ENCODE peak calls at places on chromosome 22, in eight cellular contexts. W is mesendoderm; M is thoracic aorta; E is fibroblast of lung; I is CD8-positive, alpha-beta memory T cell; F is gastrocnemius medialis; K is neuronal stem cell; J is CD8-positive, alpha-beta T cell. R is an unnamed sample.

GRCh38 chr22:44192098-44192810 is 11.5 kb downstream of the PARVG start:
- DNase-seq in W (peak; percentile 46), M (no peak), E (peak; percentile 7), I (peak; percentile 60), F (no peak), K (no peak), J (peak; percentile 47), R (peak; percentile 72)

GRCh38 chr22:49534386-49534785 is 293.3 kb downstream of the BRD1 start:
- DNase-seq in W (no peak), M (no peak), E (no peak), I (no peak), F (peak; percentile 32), K (no peak), J (no peak), R (no peak)

GRCh38 chr22:36175892-36176291 is 15.3 kb upstream of the APOL3 start:
- DNase-seq in W (no peak), M (no peak), E (no peak), I (no peak), F (no peak), K (no peak), J (no peak), R (no peak)

GRCh38 chr22:31577711-31578110 is 81.4 kb downstream of the SFI1 start:
- DNase-seq in W (no peak), M (no peak), E (no peak), I (no peak), F (no peak), K (no peak), J (no peak), R (no peak)

GRCh38 chr22:48823941-48824340 is 1003.7 kb downstream of the BRD1 start:
- DNase-seq in W (no peak), M (no peak), E (no peak), I (no peak), F (no peak), K (no peak), J (no peak), R (no peak)

GRCh38 chr22:45424241-45424731 is 10.8 kb downstream of the RIBC2 start:
- DNase-seq in W (no peak), M (no peak), E (no peak), I (no peak), F (peak; percentile 20), K (no peak), J (no peak), R (peak; percentile 86)

GRCh38 chr22:46969961-46970360 is 207.5 kb downstream of the TBC1D22A start:
- DNase-seq in W (peak; percentile 20), M (no peak), E (no peak), I (peak; percentile 23), F (no peak), K (no peak), J (no peak), R (no peak)

GRCh38 chr22:47372111-47372581 is 609.7 kb downstream of the TBC1D22A start:
- DNase-seq in W (no peak), M (no peak), E (no peak), I (no peak), F (no peak), K (no peak), J (no peak), R (peak; percentile 41)

GRCh38 chr22:43796567-43796966 is 15.5 kb downstream of the EFCAB6 start:
- DNase-seq in W (peak; percentile 54), M (no peak), E (peak; percentile 72), I (no peak), F (no peak), K (peak; percentile 18), J (no peak), R (no peak)

GRCh38 chr22:43820671-43821305 is 8.7 kb upstream of the EFCAB6 start:
- DNase-seq in W (no peak), M (no peak), E (no peak), I (no peak), F (no peak), K (no peak), J (no peak), R (peak; percentile 45)

GRCh38 chr22:36258750-36259619 is 6.1 kb downstream of the APOL1 start:
- DNase-seq in W (peak; percentile 84), M (no peak), E (peak; percentile 63), I (no peak), F (no peak), K (peak; percentile 74), J (no peak), R (peak; percentile 71)

DNA sequence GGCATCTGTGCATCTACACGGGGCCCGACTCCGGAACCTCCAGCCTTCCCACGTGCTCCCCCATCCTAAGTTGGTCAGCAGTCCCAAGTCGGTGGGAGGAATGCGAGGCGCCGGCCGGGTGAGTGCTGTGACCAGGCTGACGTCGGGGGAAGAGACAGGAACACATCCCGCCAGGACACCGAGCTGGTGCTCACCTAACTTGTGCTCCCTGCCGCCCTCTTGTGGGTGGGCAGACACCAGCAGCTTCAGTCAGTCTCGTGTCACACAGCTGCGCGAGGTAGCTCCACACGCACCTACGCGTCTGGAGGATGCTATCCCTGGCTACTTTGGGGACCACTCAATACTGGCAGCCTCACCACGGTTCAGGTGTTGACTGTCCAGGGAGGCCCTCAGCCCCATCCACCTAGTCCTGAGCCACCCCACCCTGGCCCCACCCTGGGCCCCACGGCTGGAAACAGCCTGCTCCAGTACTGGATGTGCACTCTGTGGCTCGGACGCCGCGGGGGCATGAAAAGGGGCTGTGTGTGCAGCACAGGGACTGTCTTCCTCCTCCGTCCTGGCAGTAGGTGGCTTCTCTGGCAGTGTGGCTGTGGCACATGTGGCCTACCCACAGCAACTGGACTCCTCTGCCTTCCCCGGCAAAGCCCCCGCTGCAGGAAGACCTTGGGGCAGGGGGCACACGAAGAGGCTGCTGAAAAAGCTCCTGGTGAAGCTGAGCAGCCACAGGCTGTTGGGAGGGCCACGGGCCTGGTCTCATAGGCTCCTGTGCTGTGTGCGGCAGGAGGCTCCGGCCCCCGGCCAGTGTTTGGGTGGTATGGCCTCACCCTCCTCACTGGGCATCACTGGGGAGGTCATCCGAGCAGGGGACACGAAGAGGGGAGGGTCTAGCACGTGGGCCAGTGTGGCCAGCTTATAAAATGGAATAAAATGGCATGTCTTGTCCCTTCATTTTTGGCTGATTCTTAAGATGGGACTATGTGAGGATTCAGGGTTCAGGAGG is 11.2 kb upstream of the BID start:
- DNase-seq in W (peak; percentile 89), M (no peak), E (peak; percentile 22), I (peak; percentile 80), F (peak; percentile 63), K (no peak), J (peak; percentile 79), R (peak; percentile 80)
- H3K4me1 ChIP-seq in W (no peaks in the 10 kb centered on the region), M (peaks cover 7% of the 10 kb centered on the region), E (peaks cover 3% of the 10 kb centered on the region), I (peaks cover 21% of the 10 kb centered on the region), F (peaks cover 22% of the 10 kb centered on the region), K (peaks cover 12% of the 10 kb centered on the region), J (peaks cover 21% of the 10 kb centered on the region), R (peaks cover 25% of the 10 kb centered on the region)

DNA sequence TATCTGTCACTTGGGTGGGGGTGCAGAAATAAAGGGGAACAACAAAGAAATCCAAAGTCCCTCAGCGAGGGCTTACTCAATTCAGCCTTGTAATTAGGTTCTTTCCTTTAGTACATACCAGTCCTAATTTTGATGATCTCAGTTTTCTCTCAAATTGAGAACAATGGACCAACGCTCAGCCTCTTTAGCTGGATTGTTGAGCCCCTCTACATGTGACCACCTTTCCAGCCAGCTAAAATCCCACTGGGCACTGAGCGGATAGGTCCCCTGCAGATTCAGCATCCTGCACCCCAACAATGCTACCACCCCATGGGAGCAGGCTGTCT is 11.4 kb downstream of the TMEM184B start:
- DNase-seq in W (no peak), M (no peak), E (no peak), I (no peak), F (no peak), K (no peak), J (no peak), R (no peak)
- H3K27ac ChIP-seq in W (no peak overlapping the region), M (peak overlapping the region; percentile 89), E (peak overlapping the region; percentile 59), I (no peak overlapping the region), F (peak overlapping the region; percentile 78), K (peak overlapping the region; percentile 85), J (no peak overlapping the region), R (peak overlapping the region; percentile 58)

GRCh38 chr22:38867124-38867455 is 4.9 kb downstream of the CBX6 start:
- DNase-seq in W (no peak), M (no peak), E (no peak), I (no peak), F (no peak), K (no peak), J (no peak), R (no peak)

GRCh38 chr22:38869663-38870062 is 2.4 kb downstream of the CBX6 start:
- DNase-seq in W (no peak), M (no peak), E (no peak), I (no peak), F (no peak), K (no peak), J (no peak), R (peak; percentile 24)

GRCh38 chr22:38867496-38868285 is 4.3 kb downstream of the CBX6 start:
- DNase-seq in W (no peak), M (no peak), E (no peak), I (no peak), F (no peak), K (no peak), J (no peak), R (peak; percentile 32)

GRCh38 chr22:38868886-38869381 is 3.1 kb downstream of the CBX6 start:
- DNase-seq in W (peak; percentile 81), M (peak; percentile 38), E (peak; percentile 57), I (peak; percentile 85), F (peak; percentile 30), K (peak; percentile 79), J (peak; percentile 88), R (peak; percentile 88)

GRCh38 chr22:38868286-38868721 is 3.7 kb downstream of the CBX6 start:
- DNase-seq in W (no peak), M (no peak), E (no peak), I (no peak), F (no peak), K (no peak), J (no peak), R (peak; percentile 14)
- H3K4me1 ChIP-seq in W (peaks cover 3% of the 10 kb centered on the region), M (peaks cover 34% of the 10 kb centered on the region), E (peaks cover 2% of the 10 kb centered on the region), I (peaks cover 33% of the 10 kb centered on the region), F (peaks cover 18% of the 10 kb centered on the region), K (peaks cover 12% of the 10 kb centered on the region), J (peaks cover 33% of the 10 kb centered on the region), R (peaks cover 54% of the 10 kb centered on the region)

GRCh38 chr22:20029550-20030225 is 8.8 kb downstream of the TANGO2 start:
- DNase-seq in W (no peak), M (no peak), E (no peak), I (no peak), F (no peak), K (no peak), J (no peak), R (no peak)
- H3K27ac ChIP-seq in W (no peak overlapping the region), M (no peak overlapping the region), E (no peak overlapping the region), I (no peak overlapping the region), F (no peak overlapping the region), K (no peak overlapping the region), J (no peak overlapping the region), R (no peak overlapping the region)

DNA sequence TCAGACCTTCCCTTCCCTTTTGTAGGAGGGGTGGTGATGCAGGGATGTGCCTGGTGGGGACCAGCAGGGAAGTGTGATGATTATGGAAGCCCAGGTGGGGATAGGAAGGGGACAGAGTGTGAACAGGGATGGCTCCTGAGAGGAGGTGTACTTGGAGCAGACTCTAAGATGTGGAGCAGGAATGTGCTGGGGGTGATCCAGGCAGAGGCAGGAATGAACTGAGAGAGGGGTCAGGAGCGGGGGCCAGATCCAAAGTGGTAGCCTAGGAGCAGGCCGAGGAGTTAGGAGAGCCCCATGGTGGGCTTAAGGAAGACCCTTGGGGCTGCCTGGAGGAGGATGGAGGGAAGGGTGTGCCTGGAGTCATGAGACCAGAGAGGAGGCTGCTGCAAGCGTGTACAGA is 3.7 kb downstream of the NPTXR start:
- DNase-seq in W (no peak), M (no peak), E (no peak), I (no peak), F (no peak), K (no peak), J (no peak), R (no peak)
- H3K4me1 ChIP-seq in W (no peaks in the 10 kb centered on the region), M (peaks cover 18% of the 10 kb centered on the region), E (no peaks in the 10 kb centered on the region), I (peaks cover 20% of the 10 kb centered on the region), F (no peaks in the 10 kb centered on the region), K (no peaks in the 10 kb centered on the region), J (peaks cover 19% of the 10 kb centered on the region), R (peaks cover 12% of the 10 kb centered on the region)

GRCh38 chr22:28795932-28796856 is 4.2 kb downstream of the XBP1 start:
- DNase-seq in W (no peak), M (no peak), E (no peak), I (no peak), F (no peak), K (no peak), J (no peak), R (no peak)
- H3K27ac ChIP-seq in W (no peak overlapping the region), M (no peak overlapping the region), E (no peak overlapping the region), I (no peak overlapping the region), F (peak overlapping the region; percentile 25), K (no peak overlapping the region), J (no peak overlapping the region), R (peak overlapping the region; percentile 19)